ENCODE peak calls at places on chromosome 1, in six cellular contexts. One of them, this sample, is unnamed.

GRCh38 chr1:29896791-29897725 is 660.7 kb downstream of the PTPRU start:
- DNase-seq in stimulated activated CD8-positive, alpha-beta memory T cell treated with anti-CD3 and anti-CD28 coated beads, Interleukin-15, amount 100 ng/mL, for 4 hours: no peak
- DNase-seq in NCI-H748 treated with DMSO at 0.1 percent for 48 hours: no peak
- DNase-seq in adrenal gland: no peak
- DNase-seq in RWPE1: no peak
- DNase-seq in nephron progenitor cell: peak; percentile 17
- DNase-seq in this sample: no peak

GRCh38 chr1:54803761-54804470 is 2.8 kb upstream of the TTC22 start:
- DNase-seq in adrenal gland: peak; percentile 64
- DNase-seq in stimulated activated CD8-positive, alpha-beta memory T cell treated with anti-CD3 and anti-CD28 coated beads, Interleukin-15, amount 100 ng/mL, for 4 hours: no peak
- DNase-seq in NCI-H748 treated with DMSO at 0.1 percent for 48 hours: no peak
- DNase-seq in RWPE1: no peak
- DNase-seq in nephron progenitor cell: no peak
- DNase-seq in this sample: no peak

GRCh38 chr1:207336559-207337467 is 15.3 kb downstream of the CD55 start:
- DNase-seq in stimulated activated CD8-positive, alpha-beta memory T cell treated with anti-CD3 and anti-CD28 coated beads, Interleukin-15, amount 100 ng/mL, for 4 hours: no peak
- DNase-seq in NCI-H748 treated with DMSO at 0.1 percent for 48 hours: no peak
- DNase-seq in nephron progenitor cell: no peak
- DNase-seq in RWPE1: peak; percentile 8
- DNase-seq in adrenal gland: no peak
- DNase-seq in this sample: no peak

GRCh38 chr1:51331206-51332100 is 1.1 kb upstream of the TTC39A start:
- DNase-seq in RWPE1: no peak
- DNase-seq in nephron progenitor cell: no peak
- DNase-seq in stimulated activated CD8-positive, alpha-beta memory T cell treated with anti-CD3 and anti-CD28 coated beads, Interleukin-15, amount 100 ng/mL, for 4 hours: no peak
- DNase-seq in NCI-H748 treated with DMSO at 0.1 percent for 48 hours: no peak
- DNase-seq in adrenal gland: peak; percentile 63
- DNase-seq in this sample: no peak

GRCh38 chr1:36096500-36097412 is 8.1 kb downstream of the ADPRS start:
- DNase-seq in NCI-H748 treated with DMSO at 0.1 percent for 48 hours: no peak
- DNase-seq in nephron progenitor cell: peak; percentile 41
- DNase-seq in RWPE1: no peak
- DNase-seq in adrenal gland: no peak
- DNase-seq in stimulated activated CD8-positive, alpha-beta memory T cell treated with anti-CD3 and anti-CD28 coated beads, Interleukin-15, amount 100 ng/mL, for 4 hours: no peak
- DNase-seq in this sample: no peak

GRCh38 chr1:162391790-162392563 is 10.4 kb downstream of the C1orf226 start:
- DNase-seq in stimulated activated CD8-positive, alpha-beta memory T cell treated with anti-CD3 and anti-CD28 coated beads, Interleukin-15, amount 100 ng/mL, for 4 hours: no peak
- DNase-seq in adrenal gland: peak; percentile 30
- DNase-seq in nephron progenitor cell: peak; percentile 32
- DNase-seq in NCI-H748 treated with DMSO at 0.1 percent for 48 hours: peak; percentile 35
- DNase-seq in RWPE1: no peak
- DNase-seq in this sample: no peak

GRCh38 chr1:57672741-57673140 is 248.9 kb upstream of the DAB1 start:
- DNase-seq in RWPE1: no peak
- DNase-seq in stimulated activated CD8-positive, alpha-beta memory T cell treated with anti-CD3 and anti-CD28 coated beads, Interleukin-15, amount 100 ng/mL, for 4 hours: no peak
- DNase-seq in NCI-H748 treated with DMSO at 0.1 percent for 48 hours: no peak
- DNase-seq in nephron progenitor cell: no peak
- DNase-seq in adrenal gland: no peak
- DNase-seq in this sample: no peak

GRCh38 chr1:165645654-165646366 is 14.8 kb downstream of the MGST3 start:
- DNase-seq in nephron progenitor cell: no peak
- DNase-seq in RWPE1: no peak
- DNase-seq in adrenal gland: no peak
- DNase-seq in NCI-H748 treated with DMSO at 0.1 percent for 48 hours: no peak
- DNase-seq in stimulated activated CD8-positive, alpha-beta memory T cell treated with anti-CD3 and anti-CD28 coated beads, Interleukin-15, amount 100 ng/mL, for 4 hours: no peak
- DNase-seq in this sample: no peak

GRCh38 chr1:28646040-28646439 is 2.4 kb upstream of the RNU11 start:
- DNase-seq in stimulated activated CD8-positive, alpha-beta memory T cell treated with anti-CD3 and anti-CD28 coated beads, Interleukin-15, amount 100 ng/mL, for 4 hours: no peak
- DNase-seq in RWPE1: no peak
- DNase-seq in adrenal gland: no peak
- DNase-seq in nephron progenitor cell: no peak
- DNase-seq in NCI-H748 treated with DMSO at 0.1 percent for 48 hours: no peak
- DNase-seq in this sample: no peak

GRCh38 chr1:168230709-168231108 is 4.9 kb downstream of the SFT2D2 start:
- DNase-seq in RWPE1: no peak
- DNase-seq in nephron progenitor cell: no peak
- DNase-seq in NCI-H748 treated with DMSO at 0.1 percent for 48 hours: no peak
- DNase-seq in stimulated activated CD8-positive, alpha-beta memory T cell treated with anti-CD3 and anti-CD28 coated beads, Interleukin-15, amount 100 ng/mL, for 4 hours: no peak
- DNase-seq in adrenal gland: no peak
- DNase-seq in this sample: no peak

GRCh38 chr1:211606914-211607751 is 28.2 kb upstream of the SLC30A1 start:
- DNase-seq in RWPE1: no peak
- DNase-seq in adrenal gland: no peak
- DNase-seq in NCI-H748 treated with DMSO at 0.1 percent for 48 hours: no peak
- DNase-seq in stimulated activated CD8-positive, alpha-beta memory T cell treated with anti-CD3 and anti-CD28 coated beads, Interleukin-15, amount 100 ng/mL, for 4 hours: no peak
- DNase-seq in nephron progenitor cell: no peak
- DNase-seq in this sample: no peak

GRCh38 chr1:15848143-15848928 is 829 bp downstream of the SPEN start:
- DNase-seq in adrenal gland: peak; percentile 48
- DNase-seq in RWPE1: no peak
- DNase-seq in nephron progenitor cell: peak; percentile 49
- DNase-seq in NCI-H748 treated with DMSO at 0.1 percent for 48 hours: no peak
- DNase-seq in stimulated activated CD8-positive, alpha-beta memory T cell treated with anti-CD3 and anti-CD28 coated beads, Interleukin-15, amount 100 ng/mL, for 4 hours: no peak
- DNase-seq in this sample: peak; percentile 46

GRCh38 chr1:58899581-58900271 is 115.9 kb upstream of the JUN start:
- DNase-seq in stimulated activated CD8-positive, alpha-beta memory T cell treated with anti-CD3 and anti-CD28 coated beads, Interleukin-15, amount 100 ng/mL, for 4 hours: no peak
- DNase-seq in nephron progenitor cell: no peak
- DNase-seq in NCI-H748 treated with DMSO at 0.1 percent for 48 hours: no peak
- DNase-seq in adrenal gland: no peak
- DNase-seq in RWPE1: no peak
- DNase-seq in this sample: no peak

GRCh38 chr1:193726722-193727121 is 540.3 kb upstream of the B3GALT2 start:
- DNase-seq in adrenal gland: no peak
- DNase-seq in NCI-H748 treated with DMSO at 0.1 percent for 48 hours: no peak
- DNase-seq in nephron progenitor cell: no peak
- DNase-seq in RWPE1: no peak
- DNase-seq in stimulated activated CD8-positive, alpha-beta memory T cell treated with anti-CD3 and anti-CD28 coated beads, Interleukin-15, amount 100 ng/mL, for 4 hours: no peak
- DNase-seq in this sample: no peak

GRCh38 chr1:85275701-85276289 is 637 bp downstream of the BCL10 start:
- DNase-seq in stimulated activated CD8-positive, alpha-beta memory T cell treated with anti-CD3 and anti-CD28 coated beads, Interleukin-15, amount 100 ng/mL, for 4 hours: no peak
- DNase-seq in nephron progenitor cell: no peak
- DNase-seq in adrenal gland: no peak
- DNase-seq in RWPE1: no peak
- DNase-seq in NCI-H748 treated with DMSO at 0.1 percent for 48 hours: no peak
- DNase-seq in this sample: peak; percentile 19

GRCh38 chr1:184033711-184034167 is 3.8 kb downstream of the COLGALT2 start:
- DNase-seq in nephron progenitor cell: no peak
- DNase-seq in NCI-H748 treated with DMSO at 0.1 percent for 48 hours: no peak
- DNase-seq in stimulated activated CD8-positive, alpha-beta memory T cell treated with anti-CD3 and anti-CD28 coated beads, Interleukin-15, amount 100 ng/mL, for 4 hours: no peak
- DNase-seq in adrenal gland: no peak
- DNase-seq in RWPE1: no peak
- DNase-seq in this sample: no peak

GRCh38 chr1:21277178-21277577 is 13.1 kb downstream of the ECE1 start:
- DNase-seq in RWPE1: no peak
- DNase-seq in adrenal gland: no peak
- DNase-seq in nephron progenitor cell: no peak
- DNase-seq in NCI-H748 treated with DMSO at 0.1 percent for 48 hours: no peak
- DNase-seq in stimulated activated CD8-positive, alpha-beta memory T cell treated with anti-CD3 and anti-CD28 coated beads, Interleukin-15, amount 100 ng/mL, for 4 hours: no peak
- DNase-seq in this sample: no peak

GRCh38 chr1:160471253-160471652 is 51.8 kb downstream of the SLAMF6 start:
- DNase-seq in nephron progenitor cell: no peak
- DNase-seq in adrenal gland: no peak
- DNase-seq in NCI-H748 treated with DMSO at 0.1 percent for 48 hours: no peak
- DNase-seq in RWPE1: no peak
- DNase-seq in stimulated activated CD8-positive, alpha-beta memory T cell treated with anti-CD3 and anti-CD28 coated beads, Interleukin-15, amount 100 ng/mL, for 4 hours: no peak
- DNase-seq in this sample: no peak

GRCh38 chr1:89704014-89704413 is 71.1 kb downstream of the LRRC8C start:
- DNase-seq in RWPE1: no peak
- DNase-seq in adrenal gland: no peak
- DNase-seq in stimulated activated CD8-positive, alpha-beta memory T cell treated with anti-CD3 and anti-CD28 coated beads, Interleukin-15, amount 100 ng/mL, for 4 hours: no peak
- DNase-seq in NCI-H748 treated with DMSO at 0.1 percent for 48 hours: no peak
- DNase-seq in nephron progenitor cell: no peak
- DNase-seq in this sample: no peak

GRCh38 chr1:156430305-156430704 is 61.3 kb downstream of the RHBG start:
- DNase-seq in NCI-H748 treated with DMSO at 0.1 percent for 48 hours: no peak
- DNase-seq in nephron progenitor cell: no peak
- DNase-seq in RWPE1: no peak
- DNase-seq in stimulated activated CD8-positive, alpha-beta memory T cell treated with anti-CD3 and anti-CD28 coated beads, Interleukin-15, amount 100 ng/mL, for 4 hours: no peak
- DNase-seq in adrenal gland: no peak
- DNase-seq in this sample: no peak

GRCh38 chr1:234835239-234835638 is 225.3 kb upstream of the IRF2BP2 start:
- DNase-seq in NCI-H748 treated with DMSO at 0.1 percent for 48 hours: no peak
- DNase-seq in adrenal gland: no peak
- DNase-seq in stimulated activated CD8-positive, alpha-beta memory T cell treated with anti-CD3 and anti-CD28 coated beads, Interleukin-15, amount 100 ng/mL, for 4 hours: no peak
- DNase-seq in nephron progenitor cell: no peak
- DNase-seq in RWPE1: no peak
- DNase-seq in this sample: no peak

GRCh38 chr1:41475859-41476567 is 8.5 kb downstream of the EDN2 start:
- DNase-seq in NCI-H748 treated with DMSO at 0.1 percent for 48 hours: no peak
- DNase-seq in RWPE1: no peak
- DNase-seq in stimulated activated CD8-positive, alpha-beta memory T cell treated with anti-CD3 and anti-CD28 coated beads, Interleukin-15, amount 100 ng/mL, for 4 hours: no peak
- DNase-seq in adrenal gland: no peak
- DNase-seq in nephron progenitor cell: no peak
- DNase-seq in this sample: no peak

GRCh38 chr1:154453577-154454352 is 48.3 kb upstream of the TDRD10 start:
- DNase-seq in NCI-H748 treated with DMSO at 0.1 percent for 48 hours: no peak
- DNase-seq in adrenal gland: no peak
- DNase-seq in nephron progenitor cell: no peak
- DNase-seq in stimulated activated CD8-positive, alpha-beta memory T cell treated with anti-CD3 and anti-CD28 coated beads, Interleukin-15, amount 100 ng/mL, for 4 hours: no peak
- DNase-seq in RWPE1: peak; percentile 42
- DNase-seq in this sample: no peak

GRCh38 chr1:66311092-66311491 is 222.9 kb upstream of the SGIP1 start:
- DNase-seq in adrenal gland: no peak
- DNase-seq in nephron progenitor cell: no peak
- DNase-seq in stimulated activated CD8-positive, alpha-beta memory T cell treated with anti-CD3 and anti-CD28 coated beads, Interleukin-15, amount 100 ng/mL, for 4 hours: no peak
- DNase-seq in RWPE1: no peak
- DNase-seq in NCI-H748 treated with DMSO at 0.1 percent for 48 hours: no peak
- DNase-seq in this sample: no peak

GRCh38 chr1:2126331-2127180 is 68.0 kb downstream of the FAAP20 start:
- DNase-seq in nephron progenitor cell: no peak
- DNase-seq in stimulated activated CD8-positive, alpha-beta memory T cell treated with anti-CD3 and anti-CD28 coated beads, Interleukin-15, amount 100 ng/mL, for 4 hours: no peak
- DNase-seq in adrenal gland: no peak
- DNase-seq in NCI-H748 treated with DMSO at 0.1 percent for 48 hours: no peak
- DNase-seq in RWPE1: no peak
- DNase-seq in this sample: no peak

GRCh38 chr1:223844962-223845809 is 561 bp downstream of the TP53BP2 start:
- DNase-seq in RWPE1: no peak
- DNase-seq in stimulated activated CD8-positive, alpha-beta memory T cell treated with anti-CD3 and anti-CD28 coated beads, Interleukin-15, amount 100 ng/mL, for 4 hours: no peak
- DNase-seq in nephron progenitor cell: peak; percentile 68
- DNase-seq in NCI-H748 treated with DMSO at 0.1 percent for 48 hours: no peak
- DNase-seq in adrenal gland: no peak
- DNase-seq in this sample: peak; percentile 44

GRCh38 chr1:25568834-25569598 is 25.6 kb downstream of the LDLRAP1 start:
- DNase-seq in nephron progenitor cell: no peak
- DNase-seq in adrenal gland: no peak
- DNase-seq in stimulated activated CD8-positive, alpha-beta memory T cell treated with anti-CD3 and anti-CD28 coated beads, Interleukin-15, amount 100 ng/mL, for 4 hours: no peak
- DNase-seq in RWPE1: peak; percentile 90
- DNase-seq in NCI-H748 treated with DMSO at 0.1 percent for 48 hours: no peak
- DNase-seq in this sample: no peak

GRCh38 chr1:85330711-85331290 is 54.4 kb upstream of the BCL10 start:
- DNase-seq in stimulated activated CD8-positive, alpha-beta memory T cell treated with anti-CD3 and anti-CD28 coated beads, Interleukin-15, amount 100 ng/mL, for 4 hours: no peak
- DNase-seq in nephron progenitor cell: no peak
- DNase-seq in NCI-H748 treated with DMSO at 0.1 percent for 48 hours: no peak
- DNase-seq in adrenal gland: no peak
- DNase-seq in RWPE1: no peak
- DNase-seq in this sample: no peak